ENCODE peak calls at places on chromosome 14, in seven cellular contexts. T is posterior cingulate gyrus, W is H7, O is lower leg skin, F is Caco-2, X is KG1, K is IMR-90. H is an unnamed sample.

GRCh38 chr14:75295491-75296338 is 17.1 kb downstream of the FOS start:
- DNase-seq in T (peak), W (peak), O (peak), F (peak), X (peak), K (peak), H (peak)

GRCh38 chr14:54762296-54762695 is 140.3 kb downstream of the GCH1 start:
- DNase-seq in T (no peak), W (peak), O (no peak), F (no peak), X (no peak), K (peak), H (no peak)

GRCh38 chr14:71597289-71597920 is 334.8 kb upstream of the RGS6 start:
- DNase-seq in T (no peak), W (no peak), O (no peak), F (no peak), X (no peak), K (no peak), H (no peak)

GRCh38 chr14:34911209-34912150 is 36.3 kb upstream of the BAZ1A start:
- DNase-seq in T (no peak), W (no peak), O (no peak), F (no peak), X (no peak), K (peak), H (no peak)

GRCh38 chr14:26841920-26842741 is 244.3 kb upstream of the NOVA1 start:
- DNase-seq in T (no peak), W (no peak), O (peak), F (peak), X (no peak), K (peak), H (no peak)

GRCh38 chr14:54696998-54697397 is 130.1 kb downstream of the SAMD4A start:
- DNase-seq in T (no peak), W (no peak), O (no peak), F (no peak), X (no peak), K (no peak), H (no peak)

GRCh38 chr14:101917413-101918124 is 46.8 kb upstream of the DYNC1H1 start:
- DNase-seq in T (peak), W (peak), O (no peak), F (no peak), X (no peak), K (no peak), H (no peak)

GRCh38 chr14:68444449-68445168 is 348.3 kb downstream of the ZFP36L1 start:
- DNase-seq in T (no peak), W (no peak), O (no peak), F (no peak), X (no peak), K (peak), H (no peak)

GRCh38 chr14:23831591-23831990 is 122.0 kb upstream of the DHRS4 start:
- DNase-seq in T (no peak), W (no peak), O (no peak), F (no peak), X (peak), K (no peak), H (peak)

GRCh38 chr14:64737391-64738305 is 33.4 kb downstream of the PLEKHG3 start:
- DNase-seq in T (peak), W (no peak), O (no peak), F (no peak), X (no peak), K (no peak), H (no peak)

GRCh38 chr14:32075636-32076277 is 1.3 kb upstream of the ARHGAP5 start:
- DNase-seq in T (peak), W (peak), O (no peak), F (peak), X (no peak), K (peak), H (no peak)

GRCh38 chr14:100285021-100285912 is 21.0 kb downstream of the SLC25A29 start:
- DNase-seq in T (peak), W (peak), O (peak), F (peak), X (peak), K (peak), H (peak)

GRCh38 chr14:63760014-63760413 is 32.1 kb upstream of the SGPP1 start:
- DNase-seq in T (no peak), W (no peak), O (no peak), F (no peak), X (no peak), K (no peak), H (no peak)

GRCh38 chr14:100498068-100498467 is 89.1 kb downstream of the BEGAIN start:
- DNase-seq in T (peak), W (no peak), O (no peak), F (no peak), X (no peak), K (no peak), H (no peak)

GRCh38 chr14:49306152-49306751 is 279.9 kb downstream of the RPS29 start:
- DNase-seq in T (no peak), W (no peak), O (no peak), F (no peak), X (no peak), K (peak), H (no peak)

GRCh38 chr14:88765130-88765529 is 27.6 kb downstream of the EML5 start:
- DNase-seq in T (no peak), W (peak), O (no peak), F (no peak), X (no peak), K (peak), H (no peak)

GRCh38 chr14:98906123-98906995 is 365.6 kb downstream of the BCL11B start:
- DNase-seq in T (no peak), W (peak), O (peak), F (no peak), X (no peak), K (no peak), H (no peak)

GRCh38 chr14:73726025-73726961 is 12.1 kb upstream of the PNMA1 start:
- DNase-seq in T (no peak), W (peak), O (peak), F (no peak), X (no peak), K (no peak), H (no peak)

GRCh38 chr14:105324080-105324778 is 9.7 kb downstream of the PACS2 start:
- DNase-seq in T (peak), W (peak), O (no peak), F (no peak), X (no peak), K (no peak), H (no peak)

GRCh38 chr14:68628605-68629310 is 164.1 kb downstream of the ZFP36L1 start:
- DNase-seq in T (no peak), W (peak), O (peak), F (peak), X (no peak), K (no peak), H (no peak)

GRCh38 chr14:61395115-61395725 is 73.8 kb downstream of the PRKCH start:
- DNase-seq in T (no peak), W (no peak), O (no peak), F (no peak), X (no peak), K (no peak), H (no peak)

GRCh38 chr14:78448483-78449094 is 278.4 kb downstream of the NRXN3 start:
- DNase-seq in T (peak), W (peak), O (no peak), F (peak), X (no peak), K (no peak), H (peak)

GRCh38 chr14:91005716-91006115 is 54.7 kb downstream of the RPS6KA5 start:
- DNase-seq in T (no peak), W (no peak), O (no peak), F (no peak), X (no peak), K (no peak), H (no peak)

GRCh38 chr14:53034688-53035087 is 83.8 kb upstream of the FERMT2 start:
- DNase-seq in T (no peak), W (no peak), O (no peak), F (no peak), X (no peak), K (no peak), H (no peak)

H was measured in GDM1.